ENCODE peak calls at places on chromosomes 5 and 9, in seven cellular contexts. A, F, V, Q, H, W and R are unnamed samples.

GRCh38 chr5:138452720-138453119 is 12.6 kb upstream of the EGR1 start:
- DNase-seq in A (no peak), F (no peak), V (no peak), Q (no peak), H (no peak), W (no peak), R (no peak)

GRCh38 chr9:61665330-61665751 is 475.5 kb downstream of the SPATA31A7 start:
- DNase-seq in A (no peak), F (no peak), V (no peak), Q (peak), H (no peak), W (no peak), R (no peak)

GRCh38 chr9:127397722-127398647 is 1.0 kb downstream of the SLC2A8 start:
- DNase-seq in A (peak), F (peak), V (peak), Q (peak), H (peak), W (no peak), R (no peak)

GRCh38 chr9:14779566-14780022 is 57.1 kb upstream of the CER1 start:
- DNase-seq in A (no peak), F (no peak), V (no peak), Q (peak), H (no peak), W (no peak), R (no peak)

GRCh38 chr5:4579679-4580078 is 560.5 kb upstream of the ADAMTS16 start:
- DNase-seq in A (no peak), F (no peak), V (no peak), Q (no peak), H (no peak), W (no peak), R (no peak)

GRCh38 chr5:154221371-154221896 is 30.9 kb downstream of the GALNT10 start:
- DNase-seq in A (peak), F (no peak), V (no peak), Q (no peak), H (peak), W (peak), R (no peak)

GRCh38 chr5:174371600-174372094 is 326.1 kb downstream of the NSG2 start:
- DNase-seq in A (no peak), F (no peak), V (no peak), Q (no peak), H (peak), W (peak), R (no peak)

GRCh38 chr5:163917741-163918140 is 412.3 kb downstream of the MAT2B start:
- DNase-seq in A (no peak), F (no peak), V (no peak), Q (no peak), H (no peak), W (no peak), R (no peak)

GRCh38 chr5:4553968-4554367 is 586.2 kb upstream of the ADAMTS16 start:
- DNase-seq in A (no peak), F (no peak), V (no peak), Q (no peak), H (no peak), W (no peak), R (no peak)

GRCh38 chr5:72284674-72285424 is 35.2 kb downstream of the MRPS27 start:
- DNase-seq in A (no peak), F (no peak), V (no peak), Q (no peak), H (no peak), W (no peak), R (no peak)

GRCh38 chr5:141095263-141095641 is 837 bp downstream of the PCDHB2 start:
- DNase-seq in A (no peak), F (no peak), V (no peak), Q (peak), H (peak), W (no peak), R (no peak)

GRCh38 chr9:109535365-109535764 is 37.3 kb upstream of the PTPN3 start:
- DNase-seq in A (no peak), F (no peak), V (no peak), Q (no peak), H (no peak), W (no peak), R (no peak)

GRCh38 chr9:109537288-109537687 is 39.2 kb upstream of the PTPN3 start:
- DNase-seq in A (no peak), F (no peak), V (no peak), Q (no peak), H (no peak), W (no peak), R (no peak)

GRCh38 chr9:109536859-109537258 is 38.8 kb upstream of the PTPN3 start:
- DNase-seq in A (no peak), F (no peak), V (no peak), Q (no peak), H (no peak), W (no peak), R (no peak)

GRCh38 chr9:109534151-109534550 is 36.0 kb upstream of the PTPN3 start:
- DNase-seq in A (no peak), F (no peak), V (no peak), Q (no peak), H (no peak), W (no peak), R (no peak)

GRCh38 chr9:109538346-109538745 is 40.2 kb upstream of the PTPN3 start:
- DNase-seq in A (no peak), F (no peak), V (no peak), Q (no peak), H (no peak), W (no peak), R (no peak)
- H3K9ac ChIP-seq in A (no peak), F (no peak), V (no peak), Q (no peak), H (no peak), W (no peak), R (no peak)

GRCh38 chr9:137035937-137036336 is 4.0 kb upstream of the FUT7 start:
- DNase-seq in A (no peak), F (no peak), V (no peak), Q (no peak), H (no peak), W (no peak), R (no peak)
- H3K9ac ChIP-seq in A (no peak), F (no peak), V (no peak), Q (no peak), H (no peak), W (no peak), R (no peak)

GRCh38 chr5:179345179-179345428 is 157 bp downstream of the ADAMTS2 start:
- DNase-seq in A (no peak), F (no peak), V (no peak), Q (no peak), H (no peak), W (no peak), R (no peak)

GRCh38 chr5:179343021-179343781 is 2.1 kb downstream of the ADAMTS2 start:
- DNase-seq in A (peak), F (no peak), V (no peak), Q (peak), H (peak), W (no peak), R (no peak)

GRCh38 chr5:179345429-179346321 is at the start of gene ADAMTS2:
- DNase-seq in A (peak), F (peak), V (peak), Q (peak), H (peak), W (no peak), R (peak)

GRCh38 chr5:179343902-179344300 is 1.4 kb downstream of the ADAMTS2 start:
- DNase-seq in A (peak), F (peak), V (peak), Q (peak), H (peak), W (no peak), R (peak)

DNA sequence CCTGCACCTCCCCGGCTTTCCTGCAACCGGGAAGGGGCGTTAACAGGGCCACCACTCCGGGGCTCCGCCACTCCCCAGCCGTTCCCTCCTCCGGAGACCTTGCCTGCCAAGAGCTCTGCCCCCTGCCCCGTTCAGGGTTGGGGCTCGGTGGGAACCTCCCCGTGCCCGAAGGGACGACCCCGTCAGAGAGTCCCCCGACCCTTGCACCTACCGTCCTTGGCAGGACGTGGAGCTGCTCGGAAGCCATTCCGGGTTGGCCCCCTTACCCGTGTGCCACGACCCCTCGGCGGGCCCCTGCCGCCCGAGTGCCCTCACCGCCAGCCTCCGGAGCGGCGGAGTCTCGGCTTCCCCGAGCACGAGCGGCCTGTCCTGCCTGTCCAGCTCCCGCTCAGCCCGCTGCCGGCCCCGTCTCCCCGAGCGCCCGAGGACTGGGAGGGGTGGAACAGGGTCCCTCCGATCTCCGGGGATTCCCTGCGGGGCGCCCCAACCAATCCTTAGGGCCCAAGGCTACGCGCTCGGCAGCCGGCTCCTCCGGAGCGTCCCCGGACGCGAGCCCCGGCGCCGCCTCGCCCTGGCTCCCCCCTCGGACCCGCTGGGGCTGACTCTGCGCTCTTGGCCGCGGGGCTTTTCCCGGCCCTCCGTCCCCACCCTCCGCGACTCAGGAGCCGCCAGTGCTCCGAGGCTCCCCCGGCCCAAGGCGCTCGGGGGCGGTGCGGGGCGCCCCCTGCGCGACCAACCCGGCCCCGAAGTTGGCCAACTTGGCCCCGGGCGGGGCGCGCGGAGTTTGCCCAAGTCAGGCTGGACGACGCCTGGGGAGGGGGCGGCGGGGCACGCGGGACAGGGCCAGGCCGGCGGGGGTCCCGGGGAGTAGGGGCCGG is 721 bp downstream of the ADAMTS2 start:
- DNase-seq in A (no peak), F (no peak), V (peak), Q (peak), H (peak), W (no peak), R (no peak)
- H3K9ac ChIP-seq in A (no peak), F (no peak), V (peak), Q (no peak), H (peak), W (peak), R (peak)

GRCh38 chr9:81650836-81651545 is 38.4 kb downstream of the TLE1 start:
- DNase-seq in A (peak), F (no peak), V (peak), Q (no peak), H (no peak), W (no peak), R (no peak)

GRCh38 chr9:81652058-81652457 is 37.3 kb downstream of the TLE1 start:
- DNase-seq in A (no peak), F (no peak), V (no peak), Q (no peak), H (no peak), W (no peak), R (no peak)

GRCh38 chr9:81656871-81657337 is 32.4 kb downstream of the TLE1 start:
- DNase-seq in A (no peak), F (no peak), V (no peak), Q (no peak), H (no peak), W (no peak), R (no peak)

GRCh38 chr9:81653240-81653639 is 36.1 kb downstream of the TLE1 start:
- DNase-seq in A (no peak), F (no peak), V (no peak), Q (no peak), H (no peak), W (peak), R (no peak)

DNA sequence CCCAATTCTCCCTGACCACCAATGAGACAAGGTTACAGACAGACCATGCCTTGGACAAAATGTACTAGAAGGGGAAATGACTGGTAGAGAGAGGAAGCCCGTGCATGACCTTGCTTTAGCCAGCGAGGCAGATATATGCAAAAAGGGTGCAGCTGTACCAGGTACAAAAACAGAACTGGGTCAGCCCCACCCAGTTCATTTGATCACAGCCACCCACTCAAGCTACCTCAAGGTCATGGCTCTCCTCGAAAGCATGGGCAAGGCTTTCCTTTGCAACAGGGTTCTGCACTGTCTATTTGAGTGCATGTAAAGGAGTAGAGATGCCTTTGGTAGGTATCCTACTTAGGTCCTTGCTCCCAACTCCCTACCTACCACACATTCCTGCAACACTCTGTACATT is 33.3 kb downstream of the TLE1 start:
- DNase-seq in A (no peak), F (no peak), V (no peak), Q (no peak), H (no peak), W (no peak), R (no peak)
- H3K9ac ChIP-seq in A (no peak), F (no peak), V (no peak), Q (no peak), H (no peak), W (no peak), R (no peak)

DNA sequence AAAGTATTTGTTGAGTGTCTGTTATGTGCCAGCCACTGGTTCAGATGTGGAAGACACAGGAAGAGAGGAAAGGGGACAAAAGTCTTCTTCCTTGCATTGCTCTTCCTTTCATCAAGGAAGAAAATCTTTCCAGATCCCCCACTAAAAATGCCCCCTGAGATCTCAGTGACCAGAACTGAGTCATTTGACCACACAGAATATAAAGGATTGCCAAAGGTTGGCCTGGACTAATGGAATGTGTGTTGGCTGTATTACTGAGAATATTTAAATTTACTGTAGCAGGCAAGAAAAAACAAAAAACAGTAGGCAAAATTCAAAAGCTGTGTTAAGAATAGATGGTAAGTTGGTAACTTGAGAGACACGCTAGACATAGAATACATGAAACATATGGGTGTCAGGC is 10.0 kb upstream of the SEPTIN8 start:
- DNase-seq in A (no peak), F (no peak), V (no peak), Q (no peak), H (no peak), W (peak), R (no peak)
- H3K9ac ChIP-seq in A (no peak), F (no peak), V (no peak), Q (no peak), H (no peak), W (no peak), R (no peak)

GRCh38 chr5:132237670-132238069 is 10.0 kb upstream of the P4HA2 start:
- DNase-seq in A (no peak), F (peak), V (no peak), Q (no peak), H (no peak), W (no peak), R (no peak)
- H3K9ac ChIP-seq in A (no peak), F (no peak), V (no peak), Q (no peak), H (no peak), W (no peak), R (no peak)

GRCh38 chr5:172150514-172151425 is 37.3 kb downstream of the STK10 start:
- DNase-seq in A (no peak), F (no peak), V (no peak), Q (peak), H (peak), W (no peak), R (no peak)
- H3K9ac ChIP-seq in A (no peak), F (no peak), V (no peak), Q (no peak), H (no peak), W (no peak), R (no peak)